ENCODE peak calls at places on chromosomes 11 and 22, in ten cellular contexts. T, F, M, E, Q, N, K, C, O and W are unnamed samples.
A peak's percentile ranks its signal among the peaks of the same experiment; 100 is the strongest.

GRCh38 chr11:73596547-73596946 is 1.4 kb downstream of the FAM168A start:
- DNase-seq in T (no peak), F (no peak), M (no peak), E (no peak), Q (no peak), N (no peak), K (no peak), C (no peak), O (no peak), W (no peak)

GRCh38 chr11:63564785-63565350 is 1.7 kb upstream of the PLAAT2 start:
- DNase-seq in T (peak; percentile 73), F (no peak), M (no peak), E (no peak), Q (no peak), N (no peak), K (peak; percentile 82), C (no peak), O (no peak), W (no peak)

GRCh38 chr11:19605500-19606371 is 106.9 kb upstream of the NAV2 start:
- DNase-seq in T (no peak), F (no peak), M (no peak), E (peak; percentile 68), Q (peak; percentile 51), N (no peak), K (no peak), C (no peak), O (peak; percentile 55), W (no peak)

GRCh38 chr11:1675536-1676253 is 21.3 kb upstream of the KRTAP5-6 start:
- DNase-seq in T (no peak), F (no peak), M (no peak), E (no peak), Q (no peak), N (no peak), K (no peak), C (no peak), O (no peak), W (no peak)

GRCh38 chr11:79170289-79170688 is 270.5 kb downstream of the TENM4 start:
- DNase-seq in T (no peak), F (no peak), M (no peak), E (peak; percentile 17), Q (peak; percentile 31), N (no peak), K (no peak), C (no peak), O (no peak), W (no peak)

GRCh38 chr11:24324211-24324610 is 172.6 kb upstream of the LUZP2 start:
- DNase-seq in T (no peak), F (no peak), M (no peak), E (peak; percentile 75), Q (peak; percentile 80), N (no peak), K (no peak), C (no peak), O (no peak), W (no peak)

GRCh38 chr11:132981146-132981956 is 551.0 kb downstream of the OPCML start:
- DNase-seq in T (no peak), F (no peak), M (no peak), E (no peak), Q (peak; percentile 62), N (no peak), K (no peak), C (no peak), O (no peak), W (no peak)

GRCh38 chr11:75839851-75840250 is 24.8 kb downstream of the UVRAG start:
- DNase-seq in T (no peak), F (no peak), M (no peak), E (no peak), Q (no peak), N (no peak), K (no peak), C (no peak), O (no peak), W (no peak)

GRCh38 chr11:1223346-1224108 is 661 bp downstream of the MUC5B start:
- DNase-seq in T (no peak), F (no peak), M (no peak), E (no peak), Q (no peak), N (no peak), K (peak; percentile 29), C (no peak), O (no peak), W (no peak)

GRCh38 chr11:15216678-15217077 is 102.0 kb downstream of the INSC start:
- DNase-seq in T (no peak), F (peak; percentile 7), M (no peak), E (no peak), Q (no peak), N (peak; percentile 7), K (no peak), C (no peak), O (no peak), W (peak; percentile 18)

GRCh38 chr11:45573728-45574127 is 91.7 kb downstream of the CHST1 start:
- DNase-seq in T (no peak), F (no peak), M (no peak), E (no peak), Q (no peak), N (no peak), K (no peak), C (no peak), O (no peak), W (no peak)

GRCh38 chr11:115963170-115963569 is 459.0 kb upstream of the CADM1 start:
- DNase-seq in T (no peak), F (no peak), M (no peak), E (no peak), Q (no peak), N (no peak), K (no peak), C (no peak), O (no peak), W (no peak)

GRCh38 chr22:26548984-26549383 is 36.7 kb upstream of the TFIP11 start:
- DNase-seq in T (no peak), F (no peak), M (no peak), E (no peak), Q (no peak), N (no peak), K (no peak), C (no peak), O (no peak), W (peak; percentile 49)

GRCh38 chr22:24937114-24937513 is 9.4 kb downstream of the LHFPL7 start:
- DNase-seq in T (no peak), F (peak; percentile 11), M (no peak), E (no peak), Q (peak; percentile 7), N (no peak), K (peak; percentile 45), C (no peak), O (no peak), W (no peak)

GRCh38 chr22:26923498-26923897 is 266.1 kb downstream of the MIAT start:
- DNase-seq in T (no peak), F (no peak), M (no peak), E (no peak), Q (no peak), N (no peak), K (no peak), C (no peak), O (no peak), W (no peak)

GRCh38 chr22:31866918-31867317 is 77.4 kb upstream of the YWHAH start:
- DNase-seq in T (no peak), F (no peak), M (no peak), E (no peak), Q (no peak), N (no peak), K (no peak), C (no peak), O (no peak), W (no peak)

GRCh38 chr11:75532200-75532972 is 6.6 kb upstream of the GDPD5 start:
- DNase-seq in T (peak; percentile 78), F (peak; percentile 79), M (no peak), E (peak; percentile 41), Q (peak; percentile 29), N (peak; percentile 56), K (peak; percentile 71), C (peak; percentile 55), O (peak; percentile 63), W (peak; percentile 74)

GRCh38 chr11:133887692-133888332 is 42.5 kb upstream of the SPATA19 start:
- DNase-seq in T (no peak), F (no peak), M (no peak), E (no peak), Q (no peak), N (no peak), K (no peak), C (no peak), O (no peak), W (no peak)

GRCh38 chr22:22432937-22433336 is 75.6 kb downstream of the ZNF280B start:
- DNase-seq in T (no peak), F (no peak), M (no peak), E (no peak), Q (no peak), N (no peak), K (no peak), C (no peak), O (no peak), W (no peak)

GRCh38 chr22:49997221-49997599 is 15.4 kb downstream of the IL17REL start:
- DNase-seq in T (peak; percentile 91), F (no peak), M (no peak), E (no peak), Q (no peak), N (no peak), K (no peak), C (no peak), O (peak; percentile 16), W (no peak)

GRCh38 chr22:48315415-48316244 is 1512.0 kb downstream of the BRD1 start:
- DNase-seq in T (peak; percentile 25), F (no peak), M (no peak), E (no peak), Q (no peak), N (no peak), K (no peak), C (no peak), O (no peak), W (no peak)

GRCh38 chr11:103537904-103538502 is 428.8 kb downstream of the DYNC2H1 start:
- DNase-seq in T (no peak), F (no peak), M (no peak), E (peak; percentile 47), Q (no peak), N (peak; percentile 21), K (peak; percentile 17), C (no peak), O (no peak), W (peak; percentile 15)
- TF ChIP-seq CTCF in T (no peak), F (peak; percentile 72), M (peak; percentile 71), E (peak; percentile 62), Q (peak; percentile 72), N (peak; percentile 80), K (peak; percentile 22), C (peak; percentile 51), O (no peak), W (peak; percentile 28)

GRCh38 chr22:41821449-41822030 is 11.4 kb upstream of the SREBF2 start:
- DNase-seq in T (no peak), F (no peak), M (no peak), E (no peak), Q (no peak), N (no peak), K (no peak), C (no peak), O (no peak), W (no peak)
- H3K27ac ChIP-seq in T (no peak overlapping the region), F (no peak overlapping the region), M (no peak overlapping the region), E (no peak overlapping the region), Q (no peak overlapping the region), N (no peak overlapping the region), K (no peak overlapping the region), C (no peak overlapping the region), O (no peak overlapping the region), W (peak overlapping the region; percentile 41)

GRCh38 chr11:110425751-110426545 is 3.8 kb upstream of the FDX1 start:
- DNase-seq in T (no peak), F (no peak), M (peak; percentile 49), E (peak; percentile 88), Q (peak; percentile 83), N (no peak), K (no peak), C (no peak), O (no peak), W (no peak)
- TF ChIP-seq CTCF in T (no peak), F (no peak), M (no peak), E (no peak), Q (no peak), N (no peak), K (no peak), C (no peak), O (no peak), W (no peak)

GRCh38 chr11:44567876-44568256 is 2.4 kb downstream of the CD82 start:
- DNase-seq in T (no peak), F (no peak), M (no peak), E (no peak), Q (no peak), N (no peak), K (no peak), C (no peak), O (no peak), W (no peak)
- H3K27ac ChIP-seq in T (peak overlapping the region; percentile 98), F (no peak overlapping the region), M (peak overlapping the region; percentile 96), E (peak overlapping the region; percentile 89), Q (no peak overlapping the region), N (no peak overlapping the region), K (no peak overlapping the region), C (peak overlapping the region; percentile 86), O (peak overlapping the region; percentile 67), W (peak overlapping the region; percentile 86)